ENCODE peak calls at places on chromosomes 5 and 9, in five cellular contexts. O, F, X, Y and S are unnamed samples.
A peak's percentile ranks its signal among the peaks of the same experiment; 100 is the strongest.

GRCh38 chr5:53714324-53715010 is 154.0 kb downstream of the NDUFS4 start:
- DNase-seq in O (no peak), F (no peak), X (no peak), Y (no peak), S (no peak)

GRCh38 chr9:98962181-98962560 is 18.5 kb downstream of the COL15A1 start:
- DNase-seq in O (no peak), F (no peak), X (no peak), Y (no peak), S (no peak)

GRCh38 chr5:175484824-175485223 is 6.5 kb downstream of the SFXN1 start:
- DNase-seq in O (no peak), F (no peak), X (no peak), Y (no peak), S (no peak)

GRCh38 chr5:35709688-35710087 is 92.0 kb downstream of the SPEF2 start:
- DNase-seq in O (no peak), F (no peak), X (no peak), Y (no peak), S (no peak)

GRCh38 chr9:6215562-6215961 is at the start of gene IL33:
- DNase-seq in O (no peak), F (peak; percentile 72), X (no peak), Y (no peak), S (no peak)

GRCh38 chr9:123401879-123402513 is 46.0 kb downstream of the CRB2 start:
- DNase-seq in O (peak; percentile 39), F (peak; percentile 64), X (peak; percentile 81), Y (peak; percentile 41), S (peak; percentile 31)

GRCh38 chr9:118455259-118455658 is 751.1 kb downstream of the TLR4 start:
- DNase-seq in O (no peak), F (no peak), X (no peak), Y (no peak), S (no peak)

GRCh38 chr5:157606046-157606445 is 30.5 kb upstream of the ADAM19 start:
- DNase-seq in O (no peak), F (no peak), X (no peak), Y (no peak), S (no peak)

GRCh38 chr5:9545959-9546851 is at the start of gene SEMA5A:
- DNase-seq in O (no peak), F (no peak), X (peak; percentile 73), Y (peak; percentile 86), S (no peak)

GRCh38 chr5:170534177-170534576 is 30.4 kb downstream of the KCNIP1 start:
- DNase-seq in O (no peak), F (no peak), X (peak; percentile 21), Y (no peak), S (no peak)

GRCh38 chr5:55868846-55869245 is 17.7 kb downstream of the IL31RA start:
- DNase-seq in O (peak; percentile 19), F (peak; percentile 99), X (no peak), Y (no peak), S (no peak)

GRCh38 chr9:116471093-116471906 is 215.8 kb upstream of the TRIM32 start:
- DNase-seq in O (no peak), F (peak; percentile 42), X (peak; percentile 97), Y (no peak), S (no peak)

GRCh38 chr5:6638236-6638635 is 5.0 kb downstream of the SRD5A1 start:
- DNase-seq in O (no peak), F (no peak), X (no peak), Y (no peak), S (peak; percentile 7)

GRCh38 chr9:98289811-98290210 is 34.4 kb upstream of the TBC1D2 start:
- DNase-seq in O (no peak), F (no peak), X (no peak), Y (no peak), S (no peak)

GRCh38 chr5:157361865-157362465 is 96.0 kb downstream of the CYFIP2 start:
- DNase-seq in O (no peak), F (peak; percentile 91), X (no peak), Y (no peak), S (no peak)

GRCh38 chr9:69174645-69175487 is 789 bp downstream of the TJP2 start:
- DNase-seq in O (peak; percentile 48), F (peak; percentile 57), X (peak; percentile 78), Y (peak; percentile 21), S (no peak)

DNA sequence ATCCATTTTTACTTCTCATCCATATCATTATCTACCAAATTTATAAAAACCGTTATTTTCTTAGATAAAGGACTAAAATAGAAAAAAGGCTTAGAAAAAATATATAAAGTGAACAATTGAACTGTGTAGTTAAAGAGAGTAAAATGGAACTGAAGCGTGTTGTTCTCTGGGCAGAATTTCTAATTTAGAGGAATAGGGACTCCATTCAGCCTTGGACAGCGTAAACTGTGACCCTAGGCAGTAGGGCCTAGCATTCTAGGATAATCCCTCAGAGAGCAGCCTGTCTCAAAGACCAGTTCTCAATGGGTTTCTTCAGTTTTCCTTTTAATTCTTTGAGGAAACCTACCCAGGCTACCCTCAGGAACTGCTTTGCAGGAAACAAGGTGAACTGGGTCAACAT is 11.1 kb downstream of the ZNF462 start:
- DNase-seq in O (no peak), F (peak; percentile 61), X (no peak), Y (no peak), S (no peak)
- H3K27ac ChIP-seq in O (no peak overlapping the region), F (no peak overlapping the region), X (peak overlapping the region; percentile 55), Y (no peak overlapping the region), S (no peak overlapping the region)

GRCh38 chr9:132439153-132439552 is 29.1 kb downstream of the CFAP77 start:
- DNase-seq in O (no peak), F (no peak), X (no peak), Y (no peak), S (no peak)
- H3K27me3 ChIP-seq in O (peaks cover 62% of the 10 kb centered on the region), F (peaks cover 3% of the 10 kb centered on the region), X (no peaks in the 10 kb centered on the region), Y (peaks cover 64% of the 10 kb centered on the region), S (peaks cover 5% of the 10 kb centered on the region)

GRCh38 chr9:95499847-95500246 is 16.9 kb downstream of the PTCH1 start:
- DNase-seq in O (peak; percentile 32), F (no peak), X (no peak), Y (no peak), S (no peak)

GRCh38 chr9:95498641-95499040 is 18.1 kb downstream of the PTCH1 start:
- DNase-seq in O (no peak), F (no peak), X (no peak), Y (no peak), S (no peak)

GRCh38 chr9:95499101-95499676 is 17.6 kb downstream of the PTCH1 start:
- DNase-seq in O (no peak), F (no peak), X (no peak), Y (no peak), S (no peak)

GRCh38 chr9:95495988-95496387 is 20.8 kb downstream of the PTCH1 start:
- DNase-seq in O (no peak), F (no peak), X (no peak), Y (no peak), S (no peak)

GRCh38 chr9:95497772-95498171 is 19.0 kb downstream of the PTCH1 start:
- DNase-seq in O (no peak), F (no peak), X (no peak), Y (no peak), S (no peak)
- TF ChIP-seq POLR2AphosphoS5 in O (no peak), F (no peak), X (no peak), Y (peak; percentile 64), S (no peak)

DNA sequence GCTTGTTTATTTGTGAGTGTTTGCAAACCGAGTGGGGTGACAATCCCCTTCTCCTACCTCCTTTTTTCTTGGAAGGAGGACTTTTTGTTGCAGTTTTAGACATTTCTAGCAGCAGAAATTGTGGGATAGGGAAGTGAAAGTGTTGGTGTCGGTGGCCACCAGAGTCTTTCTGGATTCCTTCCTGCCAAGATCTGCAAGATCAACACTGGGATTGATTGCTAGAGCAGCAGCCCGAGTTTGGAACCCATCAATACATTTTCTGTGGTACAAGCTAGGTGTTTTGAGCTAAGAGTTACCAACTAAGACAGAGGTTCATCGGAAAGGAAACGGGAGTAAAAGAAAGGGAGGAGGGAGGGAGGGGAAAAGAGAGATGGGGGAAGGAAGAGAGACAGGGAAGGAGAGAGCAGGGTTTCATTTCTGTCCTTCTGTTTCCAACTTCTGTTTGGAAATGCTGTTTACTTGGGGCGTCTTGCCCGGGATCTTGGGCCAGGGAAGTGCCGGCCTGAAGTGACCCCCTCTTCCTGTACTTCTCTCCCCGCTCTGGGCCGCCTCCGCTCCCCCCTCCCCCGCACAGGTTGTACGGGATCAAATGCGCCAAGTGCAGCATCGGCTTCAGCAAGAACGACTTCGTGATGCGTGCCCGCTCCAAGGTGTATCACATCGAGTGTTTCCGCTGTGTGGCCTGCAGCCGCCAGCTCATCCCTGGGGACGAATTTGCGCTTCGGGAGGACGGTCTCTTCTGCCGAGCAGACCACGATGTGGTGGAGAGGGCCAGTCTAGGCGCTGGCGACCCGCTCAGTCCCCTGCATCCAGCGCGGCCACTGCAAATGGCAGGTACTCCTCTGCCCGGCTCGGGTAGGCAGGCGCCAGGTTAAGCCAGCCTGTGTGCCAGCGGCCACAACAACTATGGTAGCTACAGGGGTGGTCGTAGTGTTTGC is 3.9 kb downstream of the ISL1 start:
- DNase-seq in O (no peak), F (peak; percentile 10), X (peak; percentile 73), Y (no peak), S (no peak)
- H3K27ac ChIP-seq in O (no peak overlapping the region), F (no peak overlapping the region), X (no peak overlapping the region), Y (no peak overlapping the region), S (no peak overlapping the region)

DNA sequence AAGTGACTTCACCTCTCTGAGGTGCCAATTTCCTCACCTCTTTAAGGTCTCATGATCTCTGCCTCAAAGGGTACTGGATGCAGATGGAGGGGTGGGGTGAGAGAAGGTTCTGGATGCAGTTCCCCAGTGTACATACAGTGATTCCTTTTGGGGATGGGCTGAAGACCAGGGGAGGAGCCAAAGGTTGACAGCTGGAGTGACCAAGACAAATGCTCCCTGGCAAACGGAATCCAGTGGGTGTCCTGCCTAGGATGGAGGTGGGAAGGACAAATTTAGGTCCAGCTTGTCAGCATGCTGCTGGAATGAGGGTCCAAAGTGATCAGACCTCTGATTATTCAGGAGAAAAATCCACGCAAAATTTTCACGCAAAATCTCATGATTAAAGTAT is 7.3 kb upstream of the LMX1B start:
- DNase-seq in O (no peak), F (no peak), X (no peak), Y (no peak), S (no peak)
- H3K27me3 ChIP-seq in O (peaks cover 61% of the 10 kb centered on the region), F (peaks cover 26% of the 10 kb centered on the region), X (peaks cover 52% of the 10 kb centered on the region), Y (peaks cover 81% of the 10 kb centered on the region), S (peaks cover 35% of the 10 kb centered on the region)

DNA sequence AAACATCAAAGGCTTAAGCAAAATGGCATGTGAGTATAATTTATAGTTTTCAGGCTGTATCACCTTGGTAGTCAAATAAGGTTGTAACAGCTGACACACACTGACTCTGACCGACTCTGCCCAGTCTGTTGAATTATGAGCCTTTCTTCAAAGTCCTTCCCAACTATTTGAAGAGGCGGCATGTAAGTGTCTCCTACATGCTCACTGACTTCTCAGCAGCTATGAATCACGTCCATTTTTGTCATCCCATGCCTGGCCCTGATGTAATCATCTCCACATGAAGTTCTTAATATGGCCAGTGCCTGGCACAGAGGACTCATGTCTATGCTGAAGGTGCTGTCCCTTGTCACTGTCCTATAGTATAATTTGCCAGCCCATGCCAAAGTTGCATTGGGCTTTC is 5.1 kb upstream of the PTBP3 start:
- DNase-seq in O (no peak), F (no peak), X (no peak), Y (peak; percentile 24), S (no peak)
- TF ChIP-seq POLR2AphosphoS5 in O (no peak), F (no peak), X (no peak), Y (peak; percentile 14), S (no peak)